ENCODE peak calls at places on chromosomes 16 and 17, in seven cellular contexts. S, V, R, E, N, M and W are unnamed samples.
A peak's percentile ranks its signal among the peaks of the same experiment; 100 is the strongest.

GRCh38 chr17:42287305-42288077 is 807 bp upstream of the STAT5A start:
- DNase-seq in S (peak; percentile 15), V (no peak), R (peak; percentile 56), E (peak; percentile 31), N (no peak), M (no peak), W (no peak)

GRCh38 chr17:80353718-80354275 is 61.2 kb upstream of the ENDOV start:
- DNase-seq in S (no peak), V (no peak), R (no peak), E (no peak), N (no peak), M (no peak), W (no peak)

GRCh38 chr16:3065742-3066439 is 451 bp downstream of the IL32 start:
- DNase-seq in S (peak; percentile 30), V (no peak), R (no peak), E (no peak), N (no peak), M (no peak), W (no peak)

GRCh38 chr17:79670537-79671386 is 59.9 kb upstream of the RBFOX3 start:
- DNase-seq in S (no peak), V (no peak), R (no peak), E (no peak), N (no peak), M (no peak), W (no peak)

GRCh38 chr17:78038748-78039288 is 80.3 kb downstream of the TNRC6C start:
- DNase-seq in S (no peak), V (no peak), R (no peak), E (no peak), N (no peak), M (no peak), W (no peak)

GRCh38 chr17:43723697-43724359 is 34.8 kb downstream of the SOST start:
- DNase-seq in S (no peak), V (peak; percentile 70), R (no peak), E (no peak), N (no peak), M (peak; percentile 94), W (no peak)

GRCh38 chr16:78179666-78180065 is 80.2 kb downstream of the WWOX start:
- DNase-seq in S (no peak), V (no peak), R (no peak), E (no peak), N (no peak), M (no peak), W (no peak)

GRCh38 chr17:53932386-53932785 is 109.7 kb downstream of the KIF2B start:
- DNase-seq in S (no peak), V (no peak), R (no peak), E (no peak), N (no peak), M (no peak), W (no peak)

GRCh38 chr16:67613808-67614207 is 31.1 kb upstream of the CARMIL2 start:
- DNase-seq in S (peak; percentile 16), V (no peak), R (no peak), E (no peak), N (peak; percentile 73), M (no peak), W (no peak)

GRCh38 chr17:73770849-73771229 is 126.6 kb upstream of the SDK2 start:
- DNase-seq in S (no peak), V (no peak), R (no peak), E (no peak), N (no peak), M (no peak), W (no peak)

GRCh38 chr17:28725166-28725659 is 820 bp downstream of the TLCD1 start:
- DNase-seq in S (peak; percentile 25), V (peak; percentile 65), R (no peak), E (no peak), N (no peak), M (peak; percentile 74), W (no peak)

GRCh38 chr16:22304411-22304810 is 7.2 kb downstream of the POLR3E start:
- DNase-seq in S (no peak), V (no peak), R (no peak), E (no peak), N (no peak), M (no peak), W (no peak)

GRCh38 chr17:61551255-61551742 is 39.7 kb downstream of the NACA2 start:
- DNase-seq in S (no peak), V (peak; percentile 67), R (no peak), E (no peak), N (no peak), M (peak; percentile 77), W (no peak)

GRCh38 chr17:58330997-58331814 is 2.6 kb upstream of the TSPOAP1 start:
- DNase-seq in S (no peak), V (no peak), R (peak; percentile 66), E (peak; percentile 45), N (no peak), M (no peak), W (no peak)

GRCh38 chr17:27848941-27849340 is 44.2 kb downstream of the LYRM9 start:
- DNase-seq in S (no peak), V (no peak), R (no peak), E (no peak), N (no peak), M (no peak), W (no peak)

GRCh38 chr16:49855822-49856740 is at the start of gene ZNF423:
- DNase-seq in S (peak; percentile 29), V (no peak), R (peak; percentile 35), E (no peak), N (no peak), M (no peak), W (peak; percentile 49)

GRCh38 chr17:47705536-47706481 is 11.8 kb downstream of the TBKBP1 start:
- DNase-seq in S (no peak), V (no peak), R (no peak), E (no peak), N (no peak), M (no peak), W (no peak)

GRCh38 chr17:76250141-76250540 is 9.8 kb upstream of the RNF157 start:
- DNase-seq in S (no peak), V (no peak), R (no peak), E (no peak), N (no peak), M (no peak), W (no peak)

GRCh38 chr17:65547253-65547670 is 14.2 kb downstream of the AXIN2 start:
- DNase-seq in S (peak; percentile 60), V (peak; percentile 71), R (peak; percentile 90), E (peak; percentile 73), N (no peak), M (no peak), W (peak; percentile 51)

GRCh38 chr16:74999208-74999682 is 421 bp downstream of the ZNRF1 start:
- DNase-seq in S (peak; percentile 41), V (no peak), R (peak; percentile 29), E (no peak), N (no peak), M (no peak), W (peak; percentile 44)

GRCh38 chr17:42684929-42685556 is 2.7 kb downstream of the CNTNAP1 start:
- DNase-seq in S (no peak), V (no peak), R (no peak), E (no peak), N (no peak), M (no peak), W (no peak)

GRCh38 chr16:57534881-57535658 is 1.3 kb downstream of the CCDC102A start:
- DNase-seq in S (peak; percentile 32), V (no peak), R (no peak), E (peak; percentile 24), N (peak; percentile 51), M (no peak), W (no peak)

GRCh38 chr17:29393451-29393850 is 3.3 kb downstream of the TAOK1 start:
- DNase-seq in S (no peak), V (peak; percentile 46), R (no peak), E (no peak), N (no peak), M (no peak), W (no peak)

GRCh38 chr17:74403512-74404137 is 28.3 kb upstream of the GPRC5C start:
- DNase-seq in S (no peak), V (no peak), R (no peak), E (no peak), N (no peak), M (no peak), W (no peak)

GRCh38 chr16:678858-679807 is 1.1 kb upstream of the STUB1 start:
- DNase-seq in S (peak; percentile 77), V (peak; percentile 30), R (peak; percentile 74), E (peak; percentile 76), N (peak; percentile 79), M (no peak), W (peak; percentile 78)

GRCh38 chr17:13202835-13203234 is 185.0 kb upstream of the ELAC2 start:
- DNase-seq in S (no peak), V (no peak), R (no peak), E (no peak), N (no peak), M (no peak), W (no peak)

GRCh38 chr17:35011671-35012216 is 31.4 kb downstream of the LIG3 start:
- DNase-seq in S (no peak), V (peak; percentile 11), R (no peak), E (no peak), N (no peak), M (no peak), W (no peak)
- H3K27ac ChIP-seq in S (no peak overlapping the region), V (no peak overlapping the region), R (no peak overlapping the region), E (no peak overlapping the region), N (no peak overlapping the region), M (no peak overlapping the region), W (no peak overlapping the region)

GRCh38 chr17:82235056-82235774 is 6.4 kb downstream of the SLC16A3 start:
- DNase-seq in S (no peak), V (no peak), R (no peak), E (no peak), N (no peak), M (no peak), W (peak; percentile 64)
- H3K4me1 ChIP-seq in S (peaks cover 48% of the 10 kb centered on the region), V (peaks cover 50% of the 10 kb centered on the region), R (peaks cover 38% of the 10 kb centered on the region), E (peaks cover 100% of the 10 kb centered on the region), N (peaks cover 8% of the 10 kb centered on the region), M (peaks cover 78% of the 10 kb centered on the region), W (peaks cover 87% of the 10 kb centered on the region)

GRCh38 chr16:48539485-48540221 is 70.3 kb downstream of the N4BP1 start:
- DNase-seq in S (no peak), V (no peak), R (no peak), E (no peak), N (peak; percentile 44), M (no peak), W (no peak)

GRCh38 chr16:48541108-48541786 is 68.7 kb downstream of the N4BP1 start:
- DNase-seq in S (no peak), V (no peak), R (no peak), E (no peak), N (peak; percentile 31), M (no peak), W (no peak)

GRCh38 chr16:48542966-48543365 is 67.0 kb downstream of the N4BP1 start:
- DNase-seq in S (no peak), V (no peak), R (no peak), E (no peak), N (no peak), M (no peak), W (no peak)

GRCh38 chr16:48540222-48540900 is 69.6 kb downstream of the N4BP1 start:
- DNase-seq in S (no peak), V (no peak), R (no peak), E (no peak), N (peak; percentile 43), M (no peak), W (no peak)

GRCh38 chr16:48542020-48542473 is 67.9 kb downstream of the N4BP1 start:
- DNase-seq in S (peak; percentile 39), V (peak; percentile 54), R (peak; percentile 48), E (no peak), N (no peak), M (peak; percentile 56), W (peak; percentile 57)
- TF ChIP-seq POLR2A in S (no peak), V (peak; percentile 35), R (no peak), E (no peak), N (no peak), M (no peak), W (no peak)

GRCh38 chr17:11404877-11405276 is 163.9 kb downstream of the SHISA6 start:
- DNase-seq in S (no peak), V (no peak), R (no peak), E (no peak), N (no peak), M (no peak), W (no peak)
- H3K27ac ChIP-seq in S (no peak overlapping the region), V (no peak overlapping the region), R (no peak overlapping the region), E (no peak overlapping the region), N (no peak overlapping the region), M (no peak overlapping the region), W (no peak overlapping the region)